ENCODE peak calls at places on chromosomes 12 and 14, in five cellular contexts. K is coronary artery, Q is left lung, S is suprapubic skin, D is IMR-90. R is an unnamed sample.

GRCh38 chr12:121391619-121392324 is 8.1 kb upstream of the RNF34 start:
- DNase-seq in K (peak), Q (no peak), S (no peak), D (peak), R (no peak)

GRCh38 chr14:29262979-29263378 is 496.4 kb downstream of the FOXG1 start:
- DNase-seq in K (no peak), Q (no peak), S (no peak), D (peak), R (no peak)

GRCh38 chr12:63882844-63883243 is 38.3 kb downstream of the SRGAP1 start:
- DNase-seq in K (no peak), Q (no peak), S (no peak), D (peak), R (peak)

GRCh38 chr12:106780010-106780625 is 5.6 kb downstream of the RIC8B start:
- DNase-seq in K (no peak), Q (no peak), S (no peak), D (peak), R (no peak)

GRCh38 chr14:65483647-65484046 is 71.1 kb downstream of the FUT8 start:
- DNase-seq in K (no peak), Q (no peak), S (no peak), D (peak), R (no peak)

GRCh38 chr12:123705935-123706334 is 6.2 kb upstream of the ATP6V0A2 start:
- DNase-seq in K (no peak), Q (no peak), S (no peak), D (no peak), R (no peak)

GRCh38 chr12:122067966-122068365 is 10.6 kb upstream of the MLXIP start:
- DNase-seq in K (no peak), Q (no peak), S (no peak), D (peak), R (peak)

GRCh38 chr14:93037354-93037753 is 78.4 kb downstream of the ITPK1 start:
- DNase-seq in K (no peak), Q (peak), S (no peak), D (no peak), R (no peak)

GRCh38 chr12:49910331-49911212 is 6.9 kb upstream of the FAIM2 start:
- DNase-seq in K (no peak), Q (peak), S (no peak), D (no peak), R (peak)

GRCh38 chr12:59077153-59077930 is 157.0 kb upstream of the LRIG3 start:
- DNase-seq in K (no peak), Q (no peak), S (no peak), D (peak), R (peak)

GRCh38 chr14:56198438-56198837 is 80.2 kb downstream of the PELI2 start:
- DNase-seq in K (no peak), Q (no peak), S (no peak), D (no peak), R (no peak)

GRCh38 chr14:77284066-77284855 is 13.3 kb upstream of the NGB start:
- DNase-seq in K (no peak), Q (no peak), S (no peak), D (no peak), R (no peak)

GRCh38 chr14:34981743-34982420 is 910 bp upstream of the SRP54 start:
- DNase-seq in K (no peak), Q (no peak), S (no peak), D (peak), R (peak)

GRCh38 chr14:67820428-67820881 is 876 bp downstream of the RAD51B start:
- DNase-seq in K (no peak), Q (no peak), S (no peak), D (peak), R (peak)
- H3K27ac ChIP-seq in K (no peak), Q (peak), S (no peak), D (no peak), R (no peak)

GRCh38 chr14:51552275-51552674 is 99.4 kb upstream of the FRMD6 start:
- DNase-seq in K (no peak), Q (no peak), S (no peak), D (no peak), R (peak)
- TF ChIP-seq CTCF in K (no peak), Q (no peak), S (no peak), D (no peak), R (peak)

GRCh38 chr12:57238854-57239554 is 9.5 kb downstream of the SHMT2 start:
- DNase-seq in K (peak), Q (peak), S (peak), D (peak), R (peak)
- H3K27ac ChIP-seq in K (peak), Q (no peak), S (no peak), D (peak), R (no peak)

DNA sequence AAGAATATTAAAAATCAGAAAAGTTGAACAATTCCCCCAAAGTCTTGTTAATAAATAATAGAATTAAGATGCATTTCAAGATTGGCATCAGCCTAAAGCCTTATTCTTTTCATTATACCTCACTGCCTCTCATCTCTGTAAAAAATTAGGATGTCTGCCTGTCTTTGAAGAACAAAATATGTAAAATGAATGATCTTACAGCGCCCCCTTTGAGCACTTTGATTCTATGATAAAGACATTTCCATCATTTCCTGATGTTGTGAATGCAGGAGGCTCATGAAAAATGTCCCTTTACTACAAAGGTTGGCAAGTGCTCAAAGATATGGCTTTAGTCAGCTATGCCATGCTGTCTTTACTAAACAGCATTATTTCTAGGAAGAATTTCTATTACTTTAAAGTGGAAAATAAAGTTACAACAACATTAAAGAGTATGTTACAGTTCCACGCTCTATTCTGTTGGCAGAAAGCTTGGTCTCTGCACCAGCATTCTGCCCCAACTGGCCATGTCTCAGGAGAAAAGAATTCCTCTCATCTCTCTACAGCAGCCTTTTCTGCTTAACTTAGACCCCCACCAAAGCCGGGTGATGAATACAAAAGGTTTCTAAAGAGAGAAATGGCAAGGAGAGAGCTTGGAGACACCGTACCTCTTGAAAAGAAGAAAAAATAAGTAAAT is 95.1 kb downstream of the LLPH start:
- DNase-seq in K (no peak), Q (no peak), S (no peak), D (peak), R (no peak)
- TF ChIP-seq CTCF in K (no peak), Q (peak), S (no peak), D (peak), R (peak)

DNA sequence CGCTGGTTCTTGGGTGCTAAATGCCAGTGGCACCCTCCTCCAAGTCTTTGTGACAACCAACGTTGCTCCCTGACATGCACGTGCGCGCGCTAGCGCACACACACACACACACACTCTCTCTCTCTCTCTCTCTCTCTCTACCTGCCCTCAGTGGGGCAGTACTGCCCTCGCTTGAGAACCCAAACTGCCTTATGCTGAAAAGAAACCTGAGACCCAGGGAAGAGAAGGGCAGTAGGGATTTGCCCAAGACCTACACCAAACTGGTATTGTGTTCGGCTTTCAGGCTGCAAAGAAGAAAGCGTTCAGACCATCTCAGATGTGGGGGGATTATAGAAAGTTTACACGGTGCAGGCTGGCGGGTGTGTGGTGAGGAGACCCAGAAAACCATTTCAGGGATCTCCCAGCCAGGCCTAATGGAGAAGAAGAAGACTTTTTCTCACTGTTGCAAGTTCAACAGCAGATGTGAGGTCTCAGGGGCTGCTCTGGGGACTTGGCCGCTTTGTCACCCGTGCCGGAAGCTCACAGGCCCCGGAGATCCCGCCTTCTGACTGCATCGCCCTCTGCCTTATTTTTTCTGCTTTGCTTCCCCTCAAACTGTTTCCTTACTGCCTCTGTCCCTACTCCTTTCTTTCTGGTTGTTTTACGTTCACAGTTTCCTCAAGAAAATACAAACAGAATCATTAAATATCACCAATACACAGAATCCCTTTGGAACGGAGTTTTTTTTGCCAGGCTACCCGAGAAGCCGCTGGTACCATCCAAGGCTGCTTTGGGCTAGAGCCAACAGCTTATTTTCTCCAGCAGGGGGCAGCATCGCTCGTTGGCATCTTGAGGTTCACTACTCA is 82.4 kb downstream of the PPM1A start:
- DNase-seq in K (no peak), Q (peak), S (no peak), D (peak), R (peak)
- H3K27ac ChIP-seq in K (no peak), Q (no peak), S (no peak), D (no peak), R (no peak)

GRCh38 chr12:47905313-47905730 is 528 bp upstream of the VDR start:
- DNase-seq in K (no peak), Q (peak), S (no peak), D (no peak), R (peak)

GRCh38 chr12:47903151-47903611 is 1.6 kb downstream of the VDR start:
- DNase-seq in K (no peak), Q (no peak), S (no peak), D (peak), R (peak)

GRCh38 chr12:47903927-47904646 is 707 bp downstream of the VDR start:
- DNase-seq in K (no peak), Q (peak), S (no peak), D (peak), R (peak)

GRCh38 chr12:47902131-47902639 is 2.6 kb downstream of the VDR start:
- DNase-seq in K (no peak), Q (no peak), S (no peak), D (no peak), R (no peak)

DNA sequence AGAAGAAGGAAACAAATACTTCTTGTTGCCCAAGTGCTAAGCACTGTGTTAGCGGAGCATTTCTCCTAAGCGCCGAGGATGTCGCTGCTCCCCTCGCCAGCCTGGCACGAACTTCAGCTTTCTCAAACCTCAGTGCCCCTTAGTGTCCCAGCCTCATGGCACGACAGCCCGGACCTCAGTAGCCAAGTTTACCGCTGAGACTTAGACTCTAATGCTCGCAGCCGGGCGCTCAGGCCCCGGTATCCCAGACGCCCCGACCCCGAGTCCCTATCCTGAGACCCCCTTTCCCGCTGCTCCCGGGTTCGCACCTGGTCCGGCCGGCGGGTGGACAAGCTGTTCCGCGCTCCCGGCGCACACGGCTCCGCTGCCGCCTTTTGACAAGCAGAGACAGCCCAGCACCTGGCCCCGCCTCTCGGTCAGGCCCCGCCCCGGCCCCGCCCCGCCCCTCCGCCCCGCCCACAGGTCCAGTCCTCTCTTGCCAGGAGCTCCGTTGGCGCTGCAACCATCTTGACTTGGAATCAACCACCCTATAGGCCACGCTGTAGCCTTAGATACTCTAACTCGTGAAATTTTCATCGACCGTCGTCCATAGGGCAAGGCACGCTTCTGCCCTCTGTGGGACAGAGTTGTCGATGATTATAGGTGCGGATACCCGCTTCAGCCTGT is at the start of gene VDR:
- DNase-seq in K (peak), Q (peak), S (peak), D (peak), R (peak)
- TF ChIP-seq CTCF in K (no peak), Q (no peak), S (no peak), D (peak), R (no peak)

DNA sequence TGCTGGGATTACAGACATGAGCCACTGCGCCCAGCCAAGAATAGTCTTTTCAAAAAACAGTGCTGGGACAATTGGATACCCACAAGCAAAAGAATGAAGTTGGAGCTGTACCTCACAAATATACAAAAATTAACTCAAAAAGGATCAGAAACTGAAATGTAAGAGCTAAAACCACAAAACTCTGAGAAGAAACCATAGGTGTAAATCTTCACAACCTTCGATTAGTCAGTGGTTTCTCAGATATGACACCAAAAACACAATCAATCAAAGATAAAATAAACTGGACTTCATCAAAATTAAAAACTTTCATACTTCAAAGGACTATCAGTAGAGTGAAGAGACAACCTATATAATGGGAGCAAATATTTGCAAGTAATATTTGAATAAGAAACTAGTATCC is 35.3 kb downstream of the SLC25A47 start:
- DNase-seq in K (no peak), Q (no peak), S (no peak), D (no peak), R (no peak)
- H3K27ac ChIP-seq in K (no peak), Q (peak), S (no peak), D (no peak), R (no peak)

DNA sequence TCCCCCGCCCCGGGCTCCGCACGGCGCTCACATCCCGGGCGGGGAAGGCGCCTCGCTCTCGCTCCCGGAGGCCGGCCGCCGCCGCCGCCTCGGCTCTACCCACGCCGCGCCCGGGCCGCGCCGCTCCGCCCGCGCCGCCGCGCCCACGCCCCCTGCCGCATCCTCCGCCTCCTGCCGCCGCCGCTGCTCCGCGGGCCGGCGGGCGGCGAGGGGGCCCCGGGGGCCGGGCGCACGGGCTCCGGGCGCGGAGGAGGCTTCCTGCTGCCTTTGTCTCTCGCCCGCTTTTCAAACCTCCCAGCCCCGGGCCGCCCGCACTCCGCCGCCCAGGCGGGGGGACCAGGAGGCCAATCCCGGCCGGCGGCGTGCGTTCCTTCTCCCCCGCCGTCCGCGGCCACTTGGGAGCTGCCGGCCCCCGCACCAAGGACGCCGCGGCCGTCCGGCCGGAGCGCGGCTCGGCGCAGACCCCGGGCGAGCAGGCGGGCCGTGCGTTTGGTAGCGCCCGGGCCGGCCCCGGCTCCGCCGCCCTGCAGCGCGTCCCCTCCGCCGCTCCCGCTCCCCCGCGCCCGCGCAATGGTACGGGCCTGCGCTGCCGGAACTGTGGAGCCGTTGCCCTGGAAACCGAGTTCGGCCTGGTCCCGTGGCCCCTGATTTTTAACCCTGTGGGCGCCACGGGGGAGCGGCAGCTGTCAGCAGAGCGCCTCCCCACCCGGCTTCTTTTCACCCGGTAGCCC is at the start of gene FBXL14:
- DNase-seq in K (peak), Q (peak), S (peak), D (peak), R (peak)
- TF ChIP-seq CTCF in K (no peak), Q (no peak), S (no peak), D (no peak), R (no peak)

DNA sequence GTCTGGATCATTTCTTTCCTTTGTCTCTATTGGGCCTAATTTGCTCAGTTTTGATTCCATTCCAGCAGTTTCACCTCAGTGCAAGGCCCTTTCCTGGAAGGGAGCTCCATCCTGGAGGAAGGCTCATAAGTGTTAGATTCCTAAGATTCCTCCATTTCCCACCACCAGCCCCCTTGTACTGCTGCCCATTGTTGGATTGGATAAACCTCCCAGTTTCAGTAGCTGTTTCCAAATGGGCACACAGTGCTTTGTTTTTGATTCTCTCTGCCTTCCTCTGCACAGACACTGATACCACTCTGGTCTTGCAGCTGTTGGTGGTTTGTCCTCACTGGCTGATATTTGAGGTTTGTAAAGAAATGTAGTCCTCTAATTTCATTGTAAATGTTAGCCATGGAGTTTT is 158.9 kb downstream of the SLC15A5 start:
- DNase-seq in K (no peak), Q (no peak), S (no peak), D (no peak), R (no peak)
- H3K27ac ChIP-seq in K (no peak), Q (no peak), S (no peak), D (no peak), R (no peak)